ENCODE peak calls at places on chromosomes 13 and 19, in six cellular contexts. L, H, G, I, J and F are unnamed samples.

GRCh38 chr19:44841255-44841654 is 4.8 kb upstream of the NECTIN2 start:
- DNase-seq in H (no peak), I (no peak), L (no peak), J (no peak), G (no peak), F (no peak)

GRCh38 chr13:80962855-80963254 is 621.9 kb upstream of the SPRY2 start:
- DNase-seq in I (no peak), L (no peak), H (peak), G (no peak), J (no peak), F (no peak)

GRCh38 chr13:111639196-111639705 is 318.8 kb downstream of the TEX29 start:
- DNase-seq in J (no peak), G (no peak), I (no peak), H (no peak), L (no peak), F (no peak)

GRCh38 chr13:72458701-72459100 is 268.7 kb downstream of the MZT1 start:
- DNase-seq in J (no peak), L (no peak), H (no peak), G (no peak), I (no peak), F (no peak)

GRCh38 chr19:36773223-36773579 is 594 bp upstream of the ZNF850 start:
- DNase-seq in G (no peak), J (no peak), H (no peak), L (no peak), I (no peak), F (no peak)

GRCh38 chr19:48842744-48843162 is 6.5 kb upstream of the HSD17B14 start:
- DNase-seq in J (peak), H (peak), I (peak), G (no peak), L (peak), F (peak)

GRCh38 chr13:101612736-101613135 is 160.3 kb downstream of the ITGBL1 start:
- DNase-seq in H (no peak), I (no peak), G (no peak), L (no peak), J (no peak), F (no peak)

GRCh38 chr13:32254416-32254815 is 60.7 kb downstream of the ZAR1L start:
- DNase-seq in J (no peak), L (no peak), I (no peak), G (no peak), H (peak), F (no peak)

GRCh38 chr13:114049026-114049425 is 75.2 kb upstream of the C13orf46 start:
- DNase-seq in J (no peak), L (no peak), I (no peak), G (no peak), H (no peak), F (peak)

GRCh38 chr13:79346300-79346914 is 59.6 kb downstream of the RBM26 start:
- DNase-seq in G (no peak), I (no peak), J (no peak), L (no peak), H (no peak), F (no peak)

GRCh38 chr19:7869910-7870511 is 4.2 kb downstream of the PRR36 start:
- DNase-seq in G (no peak), I (peak), J (peak), H (peak), L (no peak), F (peak)

GRCh38 chr19:47641891-47642485 is 33.1 kb downstream of the BICRA start:
- DNase-seq in J (no peak), H (no peak), G (no peak), L (no peak), I (no peak), F (no peak)

GRCh38 chr19:13001502-13002388 is 6.5 kb downstream of the NFIX start:
- DNase-seq in H (no peak), G (no peak), L (no peak), J (no peak), I (no peak), F (no peak)

GRCh38 chr13:109687559-109688448 is 98.6 kb downstream of the IRS2 start:
- DNase-seq in I (no peak), J (no peak), L (no peak), H (no peak), G (no peak), F (no peak)

GRCh38 chr13:45194081-45194939 is 6.5 kb downstream of the KCTD4 start:
- DNase-seq in G (no peak), H (no peak), L (no peak), J (no peak), I (no peak), F (no peak)

GRCh38 chr19:33297401-33298145 is 4.8 kb downstream of the CEBPA start:
- DNase-seq in L (no peak), J (no peak), G (no peak), H (no peak), I (no peak), F (peak)

GRCh38 chr19:33301011-33301899 is 1.1 kb downstream of the CEBPA start:
- DNase-seq in L (no peak), I (no peak), J (no peak), H (no peak), G (no peak), F (peak)

GRCh38 chr19:33298146-33298911 is 4.0 kb downstream of the CEBPA start:
- DNase-seq in G (no peak), J (no peak), H (no peak), L (no peak), I (no peak), F (peak)

GRCh38 chr19:33300016-33300981 is 2.0 kb downstream of the CEBPA start:
- DNase-seq in H (no peak), I (peak), J (no peak), G (no peak), L (no peak), F (peak)

DNA sequence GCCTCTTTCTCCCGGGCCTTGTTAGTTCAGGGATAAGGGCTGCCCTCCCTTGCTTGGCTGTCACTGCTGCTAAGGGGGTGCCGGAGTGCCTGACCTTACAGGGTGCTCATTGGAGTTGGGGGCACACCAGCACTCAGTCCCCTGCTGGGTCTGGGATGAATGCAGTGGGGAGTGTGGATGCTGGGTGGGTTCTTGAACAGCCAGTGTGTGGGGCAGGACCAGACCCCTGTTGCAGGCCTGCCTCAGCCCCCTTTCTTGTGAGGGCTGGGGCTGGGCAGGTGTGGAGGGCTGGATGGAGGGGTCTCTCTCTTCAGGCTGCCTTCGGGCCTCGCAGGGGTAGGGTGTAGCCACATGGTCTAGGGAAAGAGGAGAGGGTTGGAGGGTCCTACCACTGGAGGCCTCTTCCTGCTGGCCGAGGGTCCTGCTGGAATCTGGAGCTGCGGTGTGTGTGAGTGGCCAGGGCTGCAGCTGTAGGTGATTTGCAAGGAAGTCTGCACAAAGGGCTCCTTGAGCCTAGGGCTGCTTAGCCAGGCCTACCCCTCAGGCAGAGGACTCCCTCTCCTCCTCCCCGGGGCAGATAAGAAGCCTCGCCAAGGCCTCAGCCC is 3.2 kb downstream of the CEBPA start:
- DNase-seq in L (no peak), J (no peak), G (no peak), H (no peak), I (no peak), F (peak)
- TF ChIP-seq MYC in L (no peak), J (no peak), G (no peak), H (no peak), I (no peak), F (no peak)

DNA sequence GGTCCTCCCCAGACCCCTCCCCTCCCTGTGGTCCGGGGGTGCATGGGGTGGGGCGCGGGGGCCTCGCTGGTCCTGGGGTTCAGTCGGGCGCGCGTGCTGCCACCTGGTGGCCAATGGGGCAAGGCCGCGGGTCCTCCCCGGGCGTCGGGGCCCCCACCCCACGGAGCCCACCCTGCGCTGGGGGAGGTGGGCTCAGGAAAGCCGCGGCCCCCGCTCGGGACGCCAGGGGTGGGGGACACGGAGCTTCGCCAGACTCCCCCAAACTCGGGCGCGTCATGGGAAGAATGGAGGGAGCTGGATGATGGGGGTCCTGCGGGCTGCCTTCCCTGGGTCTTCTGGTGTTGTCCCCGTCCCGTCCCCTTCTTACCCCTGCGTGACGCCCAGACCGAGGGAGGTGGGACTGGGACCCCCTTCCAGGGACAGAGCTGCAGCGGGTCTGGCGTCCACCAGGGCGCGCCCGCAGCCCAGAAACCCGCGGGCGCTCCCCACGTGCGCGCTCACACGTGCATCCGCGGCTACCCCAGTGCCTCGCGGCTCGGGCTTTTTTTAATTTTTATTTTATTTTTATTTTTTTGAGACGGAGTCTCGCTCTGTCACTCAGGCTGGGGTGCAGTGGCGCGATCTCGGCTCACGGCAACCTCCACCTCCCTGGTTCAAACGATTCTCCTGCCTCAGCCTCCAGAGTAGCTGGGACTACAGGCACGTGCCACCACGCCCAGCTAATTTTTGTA is 19.8 kb upstream of the TCF3 start:
- DNase-seq in H (no peak), L (peak), I (no peak), G (no peak), J (peak), F (peak)
- H3K4me3 ChIP-seq in H (no peak), L (peak), I (no peak), G (peak), J (peak), F (no peak)

DNA sequence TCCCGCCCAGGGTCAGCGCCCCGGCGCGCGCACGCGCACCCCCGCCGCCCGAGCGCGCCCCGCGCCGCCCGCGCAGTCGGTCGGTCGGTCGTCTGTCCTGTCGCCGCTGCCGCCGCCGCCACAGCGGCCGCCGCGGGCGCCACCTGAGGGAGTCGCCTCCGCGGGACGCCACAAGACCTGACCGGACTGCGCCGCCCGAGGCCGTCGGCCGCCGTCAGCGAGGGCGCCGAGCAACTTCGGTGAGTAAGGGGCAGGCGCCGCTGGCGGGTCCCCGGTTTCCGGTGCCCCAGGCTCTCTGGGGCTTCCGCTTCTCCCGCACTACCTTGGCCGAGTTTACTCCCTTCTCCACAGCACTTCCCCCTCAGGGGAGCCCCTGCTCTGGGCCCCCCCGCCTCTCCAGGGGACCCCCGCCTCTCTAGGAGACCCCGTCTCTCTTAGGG is 19.6 kb upstream of the GATAD2A start:
- DNase-seq in G (no peak), J (no peak), I (no peak), H (peak), L (no peak), F (peak)
- TF ChIP-seq MAX in G (no peak), J (no peak), I (no peak), H (no peak), L (no peak), F (no peak)

DNA sequence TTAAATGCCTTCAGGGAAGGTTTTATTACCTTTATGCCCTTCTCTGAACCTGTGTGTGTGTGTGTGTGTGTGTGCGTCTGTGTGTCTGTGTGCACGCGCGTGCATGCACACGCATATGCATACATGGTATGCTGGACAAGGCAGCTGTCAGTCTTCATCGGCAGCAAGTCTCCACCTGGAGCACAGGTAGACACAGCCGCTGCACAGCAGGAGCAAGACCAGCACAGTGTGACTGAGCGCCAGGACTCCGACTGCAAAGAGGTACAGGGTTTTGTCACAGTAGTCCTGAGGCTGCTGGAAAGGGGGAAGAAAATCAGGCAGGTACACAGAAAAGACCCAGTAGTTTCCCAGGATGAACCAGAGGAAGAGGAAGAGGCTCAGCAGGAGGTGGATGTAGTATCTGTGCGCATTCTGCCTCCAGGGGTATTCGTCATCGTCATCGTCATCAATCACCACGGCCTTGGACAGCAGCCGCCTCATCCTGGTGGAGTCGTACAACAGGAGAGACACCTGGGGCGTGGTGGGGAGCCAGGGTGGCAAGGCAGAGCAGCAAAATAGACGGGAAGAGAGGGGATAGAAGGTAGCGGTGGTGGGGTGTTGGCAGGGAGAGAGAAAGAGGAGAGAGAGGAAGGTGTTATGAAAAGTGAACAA is 12.8 kb upstream of the DHRS12 start:
- DNase-seq in I (no peak), J (peak), H (no peak), L (no peak), G (no peak), F (no peak)
- TF ChIP-seq MYC in I (no peak), J (no peak), H (no peak), L (no peak), G (no peak), F (no peak)

GRCh38 chr13:85204668-85205344 is 594.4 kb downstream of the SLITRK6 start:
- DNase-seq in G (no peak), J (no peak), H (no peak), I (no peak), L (no peak), F (no peak)
- H3K4me3 ChIP-seq in G (no peak), J (no peak), H (no peak), I (no peak), L (no peak), F (no peak)